ENCODE peak calls at places on chromosomes 7 and 10, in ten cellular contexts. H is T-helper 1 cell; V is NCI-H82; N is fibroblast of pulmonary artery; U is Calu3; G is islet precursor cell; S is WTC11; E is naive thymus-derived CD8-positive, alpha-beta T cell; Y is AG10803; M is HFFc6. F is an unnamed sample.

GRCh38 chr10:21166557-21167287 is 269.6 kb upstream of the NEBL start:
- DNase-seq in H (no peak), V (no peak), N (no peak), U (no peak), G (no peak), S (no peak), E (no peak), Y (no peak), M (no peak), F (no peak)

GRCh38 chr10:89355373-89355772 is 22.5 kb upstream of the IFIT1B start:
- DNase-seq in H (no peak), V (no peak), N (no peak), U (no peak), G (no peak), S (no peak), E (no peak), Y (peak), M (peak), F (no peak)

GRCh38 chr7:25456467-25457171 is 228.3 kb upstream of the NPVF start:
- DNase-seq in H (no peak), V (peak), N (no peak), U (no peak), G (no peak), S (peak), E (no peak), Y (no peak), M (no peak), F (no peak)

GRCh38 chr10:43068136-43068395 is 8.8 kb upstream of the RET start:
- DNase-seq in H (no peak), V (no peak), N (no peak), U (no peak), G (no peak), S (no peak), E (no peak), Y (no peak), M (no peak), F (no peak)

GRCh38 chr7:73774923-73775322 is 4.9 kb upstream of the CLDN3 start:
- DNase-seq in H (no peak), V (peak), N (peak), U (no peak), G (no peak), S (no peak), E (no peak), Y (peak), M (peak), F (peak)

GRCh38 chr10:112949875-112950507 is at the start of gene TCF7L2:
- DNase-seq in H (peak), V (peak), N (peak), U (peak), G (peak), S (peak), E (peak), Y (peak), M (peak), F (peak)

GRCh38 chr7:78172138-78172887 is 373.7 kb downstream of the PHTF2 start:
- DNase-seq in H (no peak), V (no peak), N (no peak), U (no peak), G (no peak), S (no peak), E (no peak), Y (no peak), M (no peak), F (no peak)

GRCh38 chr7:1566687-1567081 is 3.1 kb downstream of the PSMG3 start:
- DNase-seq in H (no peak), V (no peak), N (no peak), U (no peak), G (no peak), S (no peak), E (no peak), Y (no peak), M (no peak), F (no peak)

GRCh38 chr7:18019562-18019961 is 8.1 kb downstream of the PRPS1L1 start:
- DNase-seq in H (no peak), V (no peak), N (peak), U (no peak), G (no peak), S (no peak), E (no peak), Y (peak), M (peak), F (peak)

GRCh38 chr7:134255814-134256213 is 60.9 kb downstream of the SLC35B4 start:
- DNase-seq in H (no peak), V (peak), N (no peak), U (no peak), G (no peak), S (peak), E (no peak), Y (no peak), M (no peak), F (no peak)

GRCh38 chr10:132788831-132789219 is 2.9 kb upstream of the NKX6-2 start:
- DNase-seq in H (no peak), V (no peak), N (no peak), U (no peak), G (no peak), S (no peak), E (no peak), Y (no peak), M (no peak), F (no peak)

GRCh38 chr7:71140264-71140663 is 8.3 kb downstream of the GALNT17 start:
- DNase-seq in H (no peak), V (no peak), N (no peak), U (no peak), G (no peak), S (no peak), E (no peak), Y (no peak), M (no peak), F (no peak)

GRCh38 chr7:17939670-17940301 is 508 bp downstream of the SNX13 start:
- DNase-seq in H (peak), V (peak), N (peak), U (peak), G (peak), S (no peak), E (no peak), Y (peak), M (peak), F (peak)

GRCh38 chr7:116782177-116782711 is 80.1 kb upstream of the CAPZA2 start:
- DNase-seq in H (no peak), V (no peak), N (peak), U (no peak), G (no peak), S (no peak), E (no peak), Y (peak), M (peak), F (no peak)

GRCh38 chr7:151088856-151089699 is 2.8 kb downstream of the AGAP3 start:
- DNase-seq in H (no peak), V (peak), N (peak), U (no peak), G (peak), S (peak), E (no peak), Y (peak), M (peak), F (peak)

GRCh38 chr10:87038786-87039185 is 18.7 kb downstream of the FAM25A start:
- DNase-seq in H (no peak), V (no peak), N (no peak), U (no peak), G (no peak), S (no peak), E (no peak), Y (peak), M (no peak), F (no peak)

GRCh38 chr10:62020362-62020730 is 118.8 kb downstream of the ARID5B start:
- DNase-seq in H (no peak), V (no peak), N (no peak), U (no peak), G (no peak), S (no peak), E (no peak), Y (no peak), M (no peak), F (peak)

GRCh38 chr10:6473430-6473829 is 106.6 kb downstream of the PRKCQ start:
- DNase-seq in H (no peak), V (peak), N (no peak), U (no peak), G (no peak), S (no peak), E (peak), Y (no peak), M (no peak), F (no peak)

GRCh38 chr7:122304996-122305421 is 459 bp upstream of the FEZF1 start:
- DNase-seq in H (no peak), V (peak), N (peak), U (no peak), G (no peak), S (peak), E (no peak), Y (peak), M (no peak), F (peak)

GRCh38 chr10:73785721-73786511 is 510 bp downstream of the ZSWIM8 start:
- DNase-seq in H (peak), V (peak), N (peak), U (peak), G (peak), S (peak), E (peak), Y (peak), M (peak), F (peak)

GRCh38 chr7:69871213-69871885 is 273.1 kb downstream of the AUTS2 start:
- DNase-seq in H (no peak), V (no peak), N (peak), U (no peak), G (peak), S (no peak), E (no peak), Y (peak), M (peak), F (no peak)

GRCh38 chr7:22718911-22719420 is 8.0 kb upstream of the IL6 start:
- DNase-seq in H (no peak), V (no peak), N (peak), U (no peak), G (no peak), S (no peak), E (no peak), Y (peak), M (no peak), F (no peak)

GRCh38 chr7:32062150-32062549 is 8.1 kb downstream of the PDE1C start:
- DNase-seq in H (no peak), V (peak), N (peak), U (peak), G (peak), S (peak), E (no peak), Y (no peak), M (no peak), F (peak)

GRCh38 chr10:133257489-133258065 is 19.1 kb downstream of the ADAM8 start:
- DNase-seq in H (no peak), V (peak), N (peak), U (peak), G (peak), S (peak), E (peak), Y (peak), M (peak), F (peak)

GRCh38 chr10:122417667-122418066 is 36.8 kb upstream of the ARMS2 start:
- DNase-seq in H (no peak), V (no peak), N (peak), U (no peak), G (no peak), S (no peak), E (no peak), Y (peak), M (no peak), F (no peak)

GRCh38 chr7:128359939-128360338 is 1.6 kb downstream of the PRRT4 start:
- DNase-seq in H (no peak), V (no peak), N (no peak), U (no peak), G (no peak), S (no peak), E (no peak), Y (no peak), M (no peak), F (no peak)

GRCh38 chr10:91520657-91521056 is 110.5 kb downstream of the HECTD2 start:
- DNase-seq in H (no peak), V (no peak), N (peak), U (no peak), G (no peak), S (no peak), E (no peak), Y (peak), M (no peak), F (no peak)

GRCh38 chr10:43396928-43397624 is 11.9 kb downstream of the HNRNPF start:
- DNase-seq in H (peak), V (peak), N (peak), U (peak), G (peak), S (peak), E (peak), Y (peak), M (peak), F (peak)

GRCh38 chr7:7970620-7971307 is 2.2 kb downstream of the GLCCI1 start:
- DNase-seq in H (no peak), V (peak), N (no peak), U (no peak), G (no peak), S (no peak), E (peak), Y (no peak), M (peak), F (peak)

GRCh38 chr10:120749032-120749431 is 102.1 kb upstream of the WDR11 start:
- DNase-seq in H (no peak), V (peak), N (no peak), U (no peak), G (no peak), S (no peak), E (no peak), Y (no peak), M (no peak), F (no peak)

GRCh38 chr10:110651044-110651958 is 7.2 kb downstream of the RBM20 start:
- DNase-seq in H (no peak), V (peak), N (peak), U (no peak), G (peak), S (no peak), E (peak), Y (peak), M (peak), F (no peak)

GRCh38 chr7:137880432-137880831 is 33.7 kb upstream of the DGKI start:
- DNase-seq in H (no peak), V (no peak), N (peak), U (no peak), G (no peak), S (no peak), E (no peak), Y (peak), M (peak), F (peak)

GRCh38 chr7:98294798-98295382 is 13.4 kb downstream of the BRI3 start:
- DNase-seq in H (no peak), V (peak), N (peak), U (peak), G (peak), S (peak), E (peak), Y (peak), M (peak), F (peak)

GRCh38 chr7:47299496-47299895 is 282.4 kb downstream of the TNS3 start:
- DNase-seq in H (no peak), V (no peak), N (no peak), U (no peak), G (no peak), S (no peak), E (no peak), Y (no peak), M (no peak), F (no peak)

GRCh38 chr10:97538401-97538800 is 34.2 kb upstream of the ANKRD2 start:
- DNase-seq in H (no peak), V (no peak), N (peak), U (no peak), G (no peak), S (no peak), E (no peak), Y (peak), M (peak), F (no peak)

GRCh38 chr7:143355450-143356385 is 6.8 kb downstream of the FAM131B start:
- DNase-seq in H (no peak), V (no peak), N (no peak), U (no peak), G (no peak), S (peak), E (no peak), Y (no peak), M (no peak), F (no peak)

GRCh38 chr10:123147635-123148413 is at the start of gene HMX2:
- DNase-seq in H (no peak), V (peak), N (no peak), U (no peak), G (no peak), S (peak), E (no peak), Y (no peak), M (no peak), F (no peak)